ENCODE peak calls at places on chromosomes 6 and 20, in nine cellular contexts. C, B, N, G, L, H, A, W and M are unnamed samples.

GRCh38 chr6:28117386-28118050 is 6.9 kb upstream of the ZSCAN16 start:
- DNase-seq in W (no peak), A (no peak), L (no peak), C (no peak), G (no peak), N (no peak), B (no peak), H (no peak), M (no peak)

GRCh38 chr6:158361961-158362634 is 49.8 kb downstream of the TULP4 start:
- DNase-seq in N (no peak), H (no peak), L (no peak), G (no peak), A (no peak), B (no peak), C (no peak), W (no peak), M (no peak)

GRCh38 chr20:38617011-38617829 is 15.6 kb downstream of the ARHGAP40 start:
- DNase-seq in N (no peak), A (no peak), H (no peak), B (no peak), G (no peak), W (no peak), L (no peak), C (no peak), M (no peak)

GRCh38 chr6:129981598-129981997 is 36.8 kb upstream of the L3MBTL3 start:
- DNase-seq in L (no peak), C (no peak), B (no peak), W (no peak), N (no peak), H (no peak), G (no peak), A (no peak), M (no peak)

GRCh38 chr6:24520929-24521546 is 26.3 kb downstream of the ALDH5A1 start:
- DNase-seq in G (no peak), C (peak; percentile 42), H (peak; percentile 56), N (peak; percentile 52), A (no peak), B (no peak), W (no peak), L (no peak), M (peak; percentile 59)

GRCh38 chr6:19375613-19376012 is 461.6 kb upstream of the ID4 start:
- DNase-seq in G (no peak), H (no peak), B (no peak), C (no peak), L (no peak), N (no peak), A (no peak), W (no peak), M (no peak)

GRCh38 chr6:137873273-137873762 is 6.3 kb downstream of the TNFAIP3 start:
- DNase-seq in B (no peak), L (no peak), N (peak; percentile 58), G (peak; percentile 84), A (no peak), W (peak; percentile 92), C (no peak), H (peak; percentile 70), M (peak; percentile 54)

GRCh38 chr20:49885558-49886332 is 29.6 kb downstream of the SPATA2 start:
- DNase-seq in H (no peak), C (no peak), L (no peak), W (no peak), G (peak; percentile 35), B (no peak), A (no peak), N (no peak), M (no peak)

GRCh38 chr20:22861990-22862389 is 173.1 kb upstream of the SSTR4 start:
- DNase-seq in A (no peak), W (no peak), L (no peak), N (no peak), H (no peak), B (no peak), G (no peak), C (no peak), M (no peak)

GRCh38 chr20:22861231-22861980 is 173.7 kb upstream of the SSTR4 start:
- DNase-seq in G (no peak), A (no peak), H (no peak), B (no peak), L (no peak), C (no peak), N (no peak), W (no peak), M (no peak)

GRCh38 chr20:22863881-22864280 is 171.2 kb upstream of the SSTR4 start:
- DNase-seq in A (no peak), B (no peak), G (no peak), N (no peak), C (peak; percentile 47), H (no peak), W (no peak), L (no peak), M (no peak)

GRCh38 chr20:22866757-22867425 is 168.2 kb upstream of the SSTR4 start:
- DNase-seq in A (no peak), C (no peak), N (no peak), W (no peak), L (no peak), B (no peak), G (no peak), H (no peak), M (no peak)

DNA sequence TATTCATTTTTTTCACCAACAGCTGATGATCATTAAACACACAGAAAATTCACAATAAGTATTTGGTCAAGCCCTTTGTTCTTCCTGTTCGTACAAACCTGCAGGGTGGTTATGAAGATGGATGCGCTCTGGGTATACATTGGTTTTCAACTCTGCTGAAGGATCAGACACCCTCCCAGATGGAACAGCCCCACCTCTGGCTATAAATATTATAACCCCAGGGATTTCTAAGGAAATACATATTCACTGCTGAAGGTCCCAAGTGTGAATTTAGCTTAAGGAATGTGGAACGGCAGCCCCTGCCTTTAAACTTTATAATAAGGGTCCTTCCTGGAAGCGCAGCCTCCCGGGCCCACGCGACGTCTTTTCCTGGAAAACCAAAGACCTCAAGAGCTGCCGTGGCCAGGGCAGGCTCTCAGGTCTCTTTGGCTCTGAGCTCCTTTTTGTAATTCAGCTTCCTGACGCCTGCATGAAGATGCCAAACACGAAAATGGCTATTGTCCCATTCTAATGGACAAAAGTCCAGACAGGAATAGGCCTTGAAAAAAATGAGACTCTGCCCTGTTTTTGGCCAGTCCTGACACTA is 172.4 kb upstream of the SSTR4 start:
- DNase-seq in B (no peak), G (no peak), L (no peak), C (no peak), W (no peak), N (no peak), H (no peak), A (no peak), M (no peak)
- TF ChIP-seq CTCF in B (no peak), G (no peak), L (no peak), C (no peak), W (no peak), N (no peak), H (no peak), A (no peak), M (no peak)

GRCh38 chr6:37607949-37608348 is 89.7 kb downstream of the MDGA1 start:
- DNase-seq in H (no peak), A (no peak), N (no peak), L (no peak), G (no peak), W (no peak), B (no peak), C (no peak), M (no peak)
- TF ChIP-seq CTCF in H (no peak), A (no peak), N (no peak), L (peak; percentile 59), G (no peak), W (no peak), B (peak; percentile 67), C (peak; percentile 56), M (no peak)

GRCh38 chr6:112330877-112331260 is 16.3 kb upstream of the RFPL4B start:
- DNase-seq in W (no peak), N (no peak), C (no peak), H (no peak), G (no peak), L (no peak), B (no peak), A (no peak), M (no peak)

GRCh38 chr6:112325449-112325848 is 21.7 kb upstream of the RFPL4B start:
- DNase-seq in W (no peak), G (no peak), A (no peak), L (no peak), B (no peak), N (no peak), C (no peak), H (no peak), M (no peak)

GRCh38 chr6:112331306-112331705 is 15.8 kb upstream of the RFPL4B start:
- DNase-seq in B (no peak), A (no peak), H (no peak), G (no peak), C (no peak), W (no peak), L (no peak), N (no peak), M (no peak)

GRCh38 chr6:112332274-112332673 is 14.9 kb upstream of the RFPL4B start:
- DNase-seq in W (no peak), N (no peak), B (no peak), L (no peak), A (no peak), C (no peak), G (no peak), H (no peak), M (no peak)

DNA sequence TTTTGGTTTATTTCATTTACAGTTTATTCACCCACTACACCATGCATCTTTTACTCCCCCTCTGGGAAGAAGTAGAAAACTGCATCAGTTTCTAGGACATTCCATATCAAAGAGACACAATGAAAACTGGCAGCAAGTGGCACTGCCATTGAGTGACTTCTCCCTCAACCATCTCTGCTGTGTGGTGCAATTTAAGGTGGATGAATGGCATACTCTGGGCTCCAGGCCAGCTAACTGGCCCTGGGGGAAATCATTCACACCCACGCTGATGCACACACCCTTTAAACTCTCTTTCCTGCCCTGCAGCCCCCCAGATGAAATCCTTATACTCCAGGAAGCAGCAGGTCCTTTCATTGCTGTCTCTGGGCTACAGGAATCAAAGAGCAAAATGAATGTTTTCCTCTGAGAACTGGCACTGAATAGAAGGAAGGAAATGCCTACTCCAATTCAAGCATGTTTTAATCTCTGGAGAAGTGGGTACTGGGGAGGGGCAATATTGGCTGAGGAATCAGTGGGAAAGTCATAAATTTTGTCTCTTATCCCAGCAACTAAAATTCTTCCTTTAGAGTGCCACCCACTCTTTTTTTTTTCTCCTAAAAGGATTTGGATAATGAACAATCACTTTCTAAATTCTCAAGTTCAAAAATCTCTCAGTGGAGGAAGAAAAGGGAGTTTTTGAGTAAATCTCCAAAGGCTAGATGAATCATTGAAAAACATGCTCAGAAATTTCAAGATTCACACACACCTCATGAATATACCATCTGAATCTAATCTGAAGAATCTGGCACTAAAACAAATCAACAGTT is 16.9 kb upstream of the RFPL4B start:
- DNase-seq in B (no peak), H (no peak), A (no peak), L (no peak), G (no peak), N (no peak), C (no peak), W (no peak), M (no peak)
- TF ChIP-seq CTCF in B (no peak), H (no peak), A (no peak), L (no peak), G (no peak), N (no peak), C (no peak), W (no peak), M (no peak)

DNA sequence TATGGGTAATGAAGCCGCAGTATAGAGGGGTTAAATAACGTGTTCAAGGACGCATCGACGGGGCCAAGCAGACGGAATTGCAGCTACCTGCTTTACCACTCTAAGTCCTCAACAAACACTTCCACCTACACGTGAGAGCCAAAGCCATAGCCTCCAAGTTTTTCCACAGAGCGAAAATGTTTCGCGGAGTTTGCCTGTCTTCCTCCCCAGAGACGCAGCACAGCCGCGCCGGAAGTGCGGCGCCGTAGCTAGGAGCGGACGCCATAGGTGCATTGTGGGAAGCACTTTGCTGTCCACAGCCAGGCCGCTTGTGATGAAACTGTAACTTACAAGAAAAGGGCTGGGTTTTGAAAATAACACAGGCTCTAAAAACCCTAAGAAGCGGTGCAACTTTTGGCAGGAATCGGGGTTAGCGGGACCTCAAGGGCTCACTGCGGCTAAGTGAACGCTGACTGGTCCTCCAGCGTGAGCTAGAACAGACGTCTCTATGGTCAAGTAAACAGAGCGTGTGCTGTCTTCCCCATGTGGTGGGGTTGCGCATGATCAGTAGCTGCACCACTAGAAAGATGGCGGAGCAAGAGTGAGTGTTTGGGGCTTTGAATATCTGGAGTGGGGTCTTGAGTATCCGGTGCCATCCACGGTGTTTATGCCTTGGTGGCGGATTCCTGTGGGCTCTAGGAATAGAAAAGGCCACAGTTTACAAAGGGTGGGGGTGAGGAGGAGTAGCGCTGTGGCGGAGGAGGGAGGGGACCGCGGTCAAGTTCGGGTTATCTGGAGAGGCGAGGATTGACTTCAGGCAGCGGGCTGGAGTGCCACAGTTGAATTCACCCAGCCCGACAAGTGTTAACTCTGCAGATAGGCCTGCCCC is at the start of gene RPL7L1:
- DNase-seq in H (peak; percentile 75), C (peak; percentile 73), W (peak; percentile 62), L (peak; percentile 59), B (peak; percentile 79), A (peak; percentile 70), N (peak; percentile 84), G (peak; percentile 91), M (peak; percentile 83)
- TF ChIP-seq CTCF in H (no peak), C (no peak), W (no peak), L (peak; percentile 19), B (peak; percentile 34), A (no peak), N (no peak), G (peak; percentile 46), M (no peak)